ENCODE peak calls at places on chromosome 5, in four cellular contexts. J is left colon, Z is GM06990, I is lung. K is an unnamed sample.

GRCh38 chr5:174608631-174609097 is 115.7 kb upstream of the MSX2 start:
- DNase-seq in J (peak; percentile 68), Z (no peak), I (peak; percentile 68), K (no peak)

GRCh38 chr5:125348936-125349335 is 602.5 kb upstream of the ZNF608 start:
- DNase-seq in J (no peak), Z (no peak), I (no peak), K (no peak)

GRCh38 chr5:37715957-37716356 is 123.9 kb downstream of the GDNF start:
- DNase-seq in J (no peak), Z (no peak), I (no peak), K (no peak)

GRCh38 chr5:73273379-73274050 is 100.5 kb downstream of the TMEM174 start:
- DNase-seq in J (no peak), Z (no peak), I (peak; percentile 48), K (no peak)

GRCh38 chr5:82594097-82594496 is 315.9 kb upstream of the RPS23 start:
- DNase-seq in J (no peak), Z (no peak), I (no peak), K (no peak)

GRCh38 chr5:42840279-42840678 is 28.6 kb upstream of the SELENOP start:
- DNase-seq in J (no peak), Z (no peak), I (peak; percentile 86), K (no peak)

GRCh38 chr5:174328626-174329299 is 283.3 kb downstream of the NSG2 start:
- DNase-seq in J (no peak), Z (no peak), I (no peak), K (no peak)

GRCh38 chr5:45521067-45521466 is 175.1 kb downstream of the HCN1 start:
- DNase-seq in J (no peak), Z (no peak), I (no peak), K (no peak)

GRCh38 chr5:143583385-143583784 is 179.9 kb upstream of the NR3C1 start:
- DNase-seq in J (no peak), Z (no peak), I (no peak), K (no peak)

GRCh38 chr5:63570752-63571151 is 391.5 kb downstream of the HTR1A start:
- DNase-seq in J (no peak), Z (no peak), I (no peak), K (no peak)

GRCh38 chr5:1647580-1647979 is 123.8 kb upstream of the LPCAT1 start:
- DNase-seq in J (no peak), Z (no peak), I (no peak), K (no peak)

GRCh38 chr5:80825780-80826460 is 134.2 kb upstream of the RASGRF2 start:
- DNase-seq in J (no peak), Z (no peak), I (no peak), K (no peak)

GRCh38 chr5:9898319-9898718 is 268.2 kb upstream of the TAS2R1 start:
- DNase-seq in J (no peak), Z (no peak), I (peak; percentile 30), K (no peak)

GRCh38 chr5:103340717-103341397 is 82.3 kb downstream of the MACIR start:
- DNase-seq in J (no peak), Z (peak; percentile 59), I (no peak), K (peak; percentile 79)

GRCh38 chr5:56638061-56638621 is 177.2 kb upstream of the MAP3K1 start:
- DNase-seq in J (no peak), Z (no peak), I (no peak), K (no peak)

GRCh38 chr5:158351485-158352140 is 492.7 kb upstream of the CLINT1 start:
- DNase-seq in J (no peak), Z (no peak), I (no peak), K (no peak)

GRCh38 chr5:65926893-65927292 is 518 bp downstream of the ERBIN start:
- DNase-seq in J (no peak), Z (no peak), I (no peak), K (no peak)

GRCh38 chr5:143887901-143888648 is 76.1 kb downstream of the HMHB1 start:
- DNase-seq in J (no peak), Z (no peak), I (no peak), K (no peak)

GRCh38 chr5:171954721-171955120 is 51.7 kb downstream of the FBXW11 start:
- DNase-seq in J (no peak), Z (no peak), I (no peak), K (no peak)

GRCh38 chr5:151523335-151523734 is 67.8 kb downstream of the FAT2 start:
- DNase-seq in J (no peak), Z (no peak), I (no peak), K (no peak)

GRCh38 chr5:74546796-74547195 is 93.7 kb downstream of the ENC1 start:
- DNase-seq in J (no peak), Z (no peak), I (no peak), K (no peak)

GRCh38 chr5:56323505-56323904 is 90.4 kb upstream of the ANKRD55 start:
- DNase-seq in J (no peak), Z (no peak), I (no peak), K (no peak)

GRCh38 chr5:73039082-73039481 is 81.3 kb upstream of the TMEM171 start:
- DNase-seq in J (no peak), Z (no peak), I (no peak), K (no peak)

GRCh38 chr5:113678924-113679575 is 165.6 kb downstream of the YTHDC2 start:
- DNase-seq in J (no peak), Z (no peak), I (no peak), K (peak; percentile 8)

GRCh38 chr5:84229045-84229444 is 155.6 kb downstream of the EDIL3 start:
- DNase-seq in J (no peak), Z (no peak), I (no peak), K (no peak)